ENCODE peak calls at places on chromosome 14, in four cellular contexts. X is BE2C, G is G401, S is COLO829. N is an unnamed sample.

GRCh38 chr14:99522457-99522891 is 41.3 kb downstream of the CCNK start:
- DNase-seq in S (no peak), X (peak), G (peak), N (no peak)

GRCh38 chr14:35405304-35405996 is 901 bp upstream of the NFKBIA start:
- DNase-seq in X (no peak), S (no peak), G (peak), N (no peak)

GRCh38 chr14:70257526-70257925 is 68.8 kb upstream of the SLC8A3 start:
- DNase-seq in S (peak), X (no peak), G (no peak), N (no peak)

GRCh38 chr14:71143391-71144290 is 236.4 kb downstream of the PCNX1 start:
- DNase-seq in X (no peak), S (peak), G (no peak), N (no peak)

GRCh38 chr14:90005939-90006530 is 50.3 kb downstream of the TDP1 start:
- DNase-seq in X (no peak), G (no peak), S (no peak), N (no peak)

GRCh38 chr14:95073947-95074346 is 83.4 kb downstream of the DICER1 start:
- DNase-seq in G (no peak), S (no peak), X (no peak), N (no peak)

GRCh38 chr14:100830681-100831080 is 4.8 kb downstream of the MEG3 start:
- DNase-seq in X (no peak), S (no peak), G (no peak), N (no peak)

GRCh38 chr14:92561906-92562489 is 48.4 kb downstream of the RIN3 start:
- DNase-seq in S (no peak), G (no peak), X (no peak), N (no peak)

GRCh38 chr14:90561031-90561430 is 164.2 kb downstream of the CALM1 start:
- DNase-seq in S (no peak), X (no peak), G (peak), N (no peak)

GRCh38 chr14:100017578-100017977 is 47.6 kb upstream of the EVL start:
- DNase-seq in S (no peak), X (no peak), G (no peak), N (no peak)

GRCh38 chr14:68779761-68780323 is 13.0 kb downstream of the ZFP36L1 start:
- DNase-seq in S (no peak), X (no peak), G (no peak), N (no peak)

GRCh38 chr14:106442857-106443256 is 916.5 kb downstream of the TMEM121 start:
- DNase-seq in X (peak), S (no peak), G (no peak), N (no peak)

GRCh38 chr14:93132472-93133065 is 16.8 kb upstream of the ITPK1 start:
- DNase-seq in X (peak), S (peak), G (peak), N (peak)

GRCh38 chr14:51869426-51870113 is 9.2 kb downstream of the GNG2 start:
- DNase-seq in S (no peak), G (no peak), X (no peak), N (no peak)

GRCh38 chr14:71460091-71460490 is 472.1 kb upstream of the RGS6 start:
- DNase-seq in S (no peak), G (no peak), X (no peak), N (no peak)

GRCh38 chr14:101733211-101733610 is 28.3 kb upstream of the PPP2R5C start:
- DNase-seq in S (no peak), X (peak), G (no peak), N (no peak)

N was measured in SK-N-SH.